ENCODE peak calls at places on chromosome 3, in seven cellular contexts. S is activated CD8-positive, alpha-beta memory T cell treated with anti-CD3 and anti-CD28 coated beads for 48 hours; I is adipocyte; Y is naive B cell; X is lower lobe of right lung; L is mammary epithelial cell; T is substantia nigra. R is an unnamed sample.

GRCh38 chr3:125367403-125368230 is 7.5 kb downstream of the ZNF148 start:
- DNase-seq in S (no peak), I (peak; percentile 45), Y (no peak), X (no peak), L (no peak), T (no peak), R (no peak)

GRCh38 chr3:172856766-172857742 is 106.5 kb downstream of the ECT2 start:
- DNase-seq in S (no peak), I (no peak), Y (no peak), X (no peak), L (no peak), T (no peak), R (no peak)

GRCh38 chr3:11724615-11725339 is 81.1 kb upstream of the VGLL4 start:
- DNase-seq in S (no peak), I (no peak), Y (no peak), X (no peak), L (no peak), T (no peak), R (no peak)

GRCh38 chr3:99928758-99929408 is 111.2 kb downstream of the CMSS1 start:
- DNase-seq in S (no peak), I (no peak), Y (no peak), X (no peak), L (no peak), T (no peak), R (no peak)

GRCh38 chr3:185253645-185254410 is at the start of gene EHHADH:
- DNase-seq in S (peak; percentile 31), I (peak; percentile 80), Y (peak; percentile 18), X (peak; percentile 88), L (peak; percentile 75), T (peak; percentile 66), R (peak; percentile 23)

GRCh38 chr3:161035711-161036110 is 69.4 kb downstream of the B3GALNT1 start:
- DNase-seq in S (no peak), I (peak; percentile 93), Y (no peak), X (no peak), L (no peak), T (no peak), R (no peak)

GRCh38 chr3:98500019-98500418 is 2.5 kb downstream of the OR5K2 start:
- DNase-seq in S (no peak), I (no peak), Y (no peak), X (no peak), L (no peak), T (no peak), R (no peak)

GRCh38 chr3:45154641-45155147 is 8.5 kb upstream of the CDCP1 start:
- DNase-seq in S (no peak), I (peak; percentile 39), Y (no peak), X (no peak), L (peak; percentile 95), T (no peak), R (no peak)

GRCh38 chr3:105537371-105538075 is 170.8 kb downstream of the ALCAM start:
- DNase-seq in S (no peak), I (peak; percentile 72), Y (no peak), X (no peak), L (no peak), T (no peak), R (no peak)

GRCh38 chr3:41682996-41683395 is 278.9 kb downstream of the ULK4 start:
- DNase-seq in S (no peak), I (peak; percentile 72), Y (no peak), X (no peak), L (peak; percentile 72), T (no peak), R (no peak)

GRCh38 chr3:112132975-112133448 is at the start of gene GCSAM:
- DNase-seq in S (no peak), I (no peak), Y (peak; percentile 83), X (peak; percentile 68), L (peak; percentile 81), T (peak; percentile 61), R (no peak)

GRCh38 chr3:126835472-126836219 is 131.6 kb downstream of the CHCHD6 start:
- DNase-seq in S (no peak), I (peak; percentile 59), Y (no peak), X (no peak), L (peak; percentile 66), T (no peak), R (no peak)